ENCODE peak calls at places on chromosomes 16 and 17, in seven cellular contexts. One of them, this sample, is unnamed.

GRCh38 chr17:76805319-76805718 is 62.9 kb upstream of the MGAT5B start:
- DNase-seq in endothelial cell: no peak
- DNase-seq in EL: peak
- DNase-seq in naive B cell: no peak
- DNase-seq in heart left ventricle: no peak
- DNase-seq in neural progenitor cell: no peak
- DNase-seq in NCI-H2081: no peak
- DNase-seq in this sample: no peak

GRCh38 chr16:14240216-14240843 is 169.2 kb downstream of the MRTFB start:
- DNase-seq in endothelial cell: no peak
- DNase-seq in EL: no peak
- DNase-seq in naive B cell: no peak
- DNase-seq in heart left ventricle: no peak
- DNase-seq in neural progenitor cell: no peak
- DNase-seq in NCI-H2081: no peak
- DNase-seq in this sample: no peak

GRCh38 chr16:17606460-17606859 is 135.7 kb upstream of the XYLT1 start:
- DNase-seq in endothelial cell: no peak
- DNase-seq in EL: no peak
- DNase-seq in naive B cell: no peak
- DNase-seq in heart left ventricle: no peak
- DNase-seq in neural progenitor cell: no peak
- DNase-seq in NCI-H2081: no peak
- DNase-seq in this sample: no peak

GRCh38 chr16:53080345-53081031 is 25.7 kb downstream of the CHD9 start:
- DNase-seq in endothelial cell: no peak
- DNase-seq in EL: peak
- DNase-seq in naive B cell: no peak
- DNase-seq in heart left ventricle: peak
- DNase-seq in neural progenitor cell: no peak
- DNase-seq in NCI-H2081: no peak
- DNase-seq in this sample: no peak

GRCh38 chr17:66562119-66562518 is 259.7 kb downstream of the PRKCA start:
- DNase-seq in endothelial cell: no peak
- DNase-seq in EL: no peak
- DNase-seq in naive B cell: no peak
- DNase-seq in heart left ventricle: no peak
- DNase-seq in neural progenitor cell: no peak
- DNase-seq in NCI-H2081: no peak
- DNase-seq in this sample: no peak

GRCh38 chr17:18253187-18253884 is 5.2 kb downstream of the FLII start:
- DNase-seq in endothelial cell: no peak
- DNase-seq in EL: no peak
- DNase-seq in naive B cell: no peak
- DNase-seq in heart left ventricle: no peak
- DNase-seq in neural progenitor cell: no peak
- DNase-seq in NCI-H2081: no peak
- DNase-seq in this sample: no peak

GRCh38 chr16:5001571-5001970 is 32.2 kb downstream of the NAGPA start:
- DNase-seq in endothelial cell: no peak
- DNase-seq in EL: no peak
- DNase-seq in naive B cell: no peak
- DNase-seq in heart left ventricle: no peak
- DNase-seq in neural progenitor cell: no peak
- DNase-seq in NCI-H2081: no peak
- DNase-seq in this sample: no peak

GRCh38 chr16:81137012-81137335 is 40.8 kb upstream of the GCSH start:
- DNase-seq in endothelial cell: no peak
- DNase-seq in EL: peak
- DNase-seq in naive B cell: no peak
- DNase-seq in heart left ventricle: no peak
- DNase-seq in neural progenitor cell: peak
- DNase-seq in NCI-H2081: no peak
- DNase-seq in this sample: no peak

GRCh38 chr16:1984347-1985225 is 593 bp downstream of the GFER start:
- DNase-seq in endothelial cell: no peak
- DNase-seq in EL: peak
- DNase-seq in naive B cell: no peak
- DNase-seq in heart left ventricle: no peak
- DNase-seq in neural progenitor cell: peak
- DNase-seq in NCI-H2081: peak
- DNase-seq in this sample: no peak

GRCh38 chr17:59001158-59001814 is 105.4 kb downstream of the TRIM37 start:
- DNase-seq in endothelial cell: peak
- DNase-seq in EL: peak
- DNase-seq in naive B cell: peak
- DNase-seq in heart left ventricle: peak
- DNase-seq in neural progenitor cell: no peak
- DNase-seq in NCI-H2081: no peak
- DNase-seq in this sample: no peak

GRCh38 chr16:54099627-54100026 is 187.0 kb downstream of the IRX3 start:
- DNase-seq in endothelial cell: no peak
- DNase-seq in EL: no peak
- DNase-seq in naive B cell: no peak
- DNase-seq in heart left ventricle: no peak
- DNase-seq in neural progenitor cell: no peak
- DNase-seq in NCI-H2081: no peak
- DNase-seq in this sample: no peak

GRCh38 chr17:50931003-50931878 is 65.1 kb upstream of the TOB1 start:
- DNase-seq in endothelial cell: peak
- DNase-seq in EL: peak
- DNase-seq in naive B cell: peak
- DNase-seq in heart left ventricle: peak
- DNase-seq in neural progenitor cell: peak
- DNase-seq in NCI-H2081: peak
- DNase-seq in this sample: peak

GRCh38 chr17:19508327-19508867 is 25.3 kb upstream of the SLC47A1 start:
- DNase-seq in endothelial cell: no peak
- DNase-seq in EL: no peak
- DNase-seq in naive B cell: no peak
- DNase-seq in heart left ventricle: peak
- DNase-seq in neural progenitor cell: peak
- DNase-seq in NCI-H2081: peak
- DNase-seq in this sample: no peak

GRCh38 chr17:37405955-37406634 is 541 bp downstream of the ACACA start:
- DNase-seq in endothelial cell: no peak
- DNase-seq in EL: no peak
- DNase-seq in naive B cell: no peak
- DNase-seq in heart left ventricle: no peak
- DNase-seq in neural progenitor cell: no peak
- DNase-seq in NCI-H2081: peak
- DNase-seq in this sample: no peak

GRCh38 chr16:31664683-31665482 is 137.2 kb downstream of the AHSP start:
- DNase-seq in endothelial cell: no peak
- DNase-seq in EL: peak
- DNase-seq in naive B cell: no peak
- DNase-seq in heart left ventricle: no peak
- DNase-seq in neural progenitor cell: no peak
- DNase-seq in NCI-H2081: no peak
- DNase-seq in this sample: no peak

GRCh38 chr17:8359769-8360168 is 16.7 kb downstream of the KRABD2 start:
- DNase-seq in endothelial cell: peak
- DNase-seq in EL: peak
- DNase-seq in naive B cell: no peak
- DNase-seq in heart left ventricle: no peak
- DNase-seq in neural progenitor cell: no peak
- DNase-seq in NCI-H2081: no peak
- DNase-seq in this sample: peak

GRCh38 chr17:81128338-81128737 is 37.0 kb upstream of the PVALEF start:
- DNase-seq in endothelial cell: no peak
- DNase-seq in EL: no peak
- DNase-seq in naive B cell: no peak
- DNase-seq in heart left ventricle: no peak
- DNase-seq in neural progenitor cell: no peak
- DNase-seq in NCI-H2081: no peak
- DNase-seq in this sample: no peak

GRCh38 chr16:79449906-79450305 is 150.6 kb downstream of the MAF start:
- DNase-seq in endothelial cell: no peak
- DNase-seq in EL: no peak
- DNase-seq in naive B cell: no peak
- DNase-seq in heart left ventricle: no peak
- DNase-seq in neural progenitor cell: no peak
- DNase-seq in NCI-H2081: no peak
- DNase-seq in this sample: no peak

GRCh38 chr16:12515771-12516170 is 287.9 kb downstream of the CPPED1 start:
- DNase-seq in endothelial cell: no peak
- DNase-seq in EL: no peak
- DNase-seq in naive B cell: no peak
- DNase-seq in heart left ventricle: no peak
- DNase-seq in neural progenitor cell: no peak
- DNase-seq in NCI-H2081: no peak
- DNase-seq in this sample: no peak

GRCh38 chr17:42107597-42108576 is 4.6 kb downstream of the DHX58 start:
- DNase-seq in endothelial cell: peak
- DNase-seq in EL: peak
- DNase-seq in naive B cell: peak
- DNase-seq in heart left ventricle: peak
- DNase-seq in neural progenitor cell: peak
- DNase-seq in NCI-H2081: peak
- DNase-seq in this sample: peak

GRCh38 chr16:3530371-3530914 is 29.6 kb downstream of the CLUAP1 start:
- DNase-seq in endothelial cell: no peak
- DNase-seq in EL: no peak
- DNase-seq in naive B cell: no peak
- DNase-seq in heart left ventricle: no peak
- DNase-seq in neural progenitor cell: no peak
- DNase-seq in NCI-H2081: no peak
- DNase-seq in this sample: no peak

GRCh38 chr17:38701504-38702165 is 3.4 kb upstream of the MLLT6 start:
- DNase-seq in endothelial cell: no peak
- DNase-seq in EL: peak
- DNase-seq in naive B cell: peak
- DNase-seq in heart left ventricle: peak
- DNase-seq in neural progenitor cell: no peak
- DNase-seq in NCI-H2081: peak
- DNase-seq in this sample: no peak

GRCh38 chr17:36148559-36149295 is 27.7 kb downstream of the TBC1D3B start:
- DNase-seq in endothelial cell: peak
- DNase-seq in EL: peak
- DNase-seq in naive B cell: peak
- DNase-seq in heart left ventricle: peak
- DNase-seq in neural progenitor cell: peak
- DNase-seq in NCI-H2081: peak
- DNase-seq in this sample: peak

GRCh38 chr17:53150101-53150698 is 672.5 kb upstream of the KIF2B start:
- DNase-seq in endothelial cell: no peak
- DNase-seq in EL: no peak
- DNase-seq in naive B cell: no peak
- DNase-seq in heart left ventricle: no peak
- DNase-seq in neural progenitor cell: peak
- DNase-seq in NCI-H2081: peak
- DNase-seq in this sample: no peak

GRCh38 chr17:76008630-76009425 is 8.2 kb downstream of the CDK3 start:
- DNase-seq in endothelial cell: no peak
- DNase-seq in EL: no peak
- DNase-seq in naive B cell: no peak
- DNase-seq in heart left ventricle: no peak
- DNase-seq in neural progenitor cell: no peak
- DNase-seq in NCI-H2081: no peak
- DNase-seq in this sample: no peak

GRCh38 chr16:72508196-72508595 is 336.2 kb upstream of the PMFBP1 start:
- DNase-seq in endothelial cell: no peak
- DNase-seq in EL: peak
- DNase-seq in naive B cell: no peak
- DNase-seq in heart left ventricle: no peak
- DNase-seq in neural progenitor cell: no peak
- DNase-seq in NCI-H2081: no peak
- DNase-seq in this sample: no peak

GRCh38 chr16:3938843-3939624 is 58.5 kb upstream of the CREBBP start:
- DNase-seq in endothelial cell: peak
- DNase-seq in EL: peak
- DNase-seq in naive B cell: peak
- DNase-seq in heart left ventricle: no peak
- DNase-seq in neural progenitor cell: peak
- DNase-seq in NCI-H2081: peak
- DNase-seq in this sample: no peak

GRCh38 chr17:751269-752001 is 629 bp downstream of the GEMIN4 start:
- DNase-seq in endothelial cell: no peak
- DNase-seq in EL: peak
- DNase-seq in naive B cell: peak
- DNase-seq in heart left ventricle: no peak
- DNase-seq in neural progenitor cell: peak
- DNase-seq in NCI-H2081: peak
- DNase-seq in this sample: no peak

GRCh38 chr16:15682105-15682570 is 32.1 kb downstream of the NDE1 start:
- DNase-seq in endothelial cell: peak
- DNase-seq in EL: peak
- DNase-seq in naive B cell: no peak
- DNase-seq in heart left ventricle: no peak
- DNase-seq in neural progenitor cell: peak
- DNase-seq in NCI-H2081: peak
- DNase-seq in this sample: no peak

GRCh38 chr17:412211-413015 is 59.8 kb upstream of the RPH3AL start:
- DNase-seq in endothelial cell: peak
- DNase-seq in EL: peak
- DNase-seq in naive B cell: peak
- DNase-seq in heart left ventricle: no peak
- DNase-seq in neural progenitor cell: peak
- DNase-seq in NCI-H2081: peak
- DNase-seq in this sample: no peak

GRCh38 chr17:28925912-28926365 is 23.1 kb upstream of the DHRS13 start:
- DNase-seq in endothelial cell: no peak
- DNase-seq in EL: peak
- DNase-seq in naive B cell: peak
- DNase-seq in heart left ventricle: no peak
- DNase-seq in neural progenitor cell: no peak
- DNase-seq in NCI-H2081: peak
- DNase-seq in this sample: no peak

GRCh38 chr17:76246080-76247066 is 6.1 kb upstream of the RNF157 start:
- DNase-seq in endothelial cell: no peak
- DNase-seq in EL: no peak
- DNase-seq in naive B cell: peak
- DNase-seq in heart left ventricle: no peak
- DNase-seq in neural progenitor cell: no peak
- DNase-seq in NCI-H2081: no peak
- DNase-seq in this sample: no peak

GRCh38 chr17:68777243-68777855 is 176.2 kb upstream of the FAM20A start:
- DNase-seq in endothelial cell: peak
- DNase-seq in EL: peak
- DNase-seq in naive B cell: peak
- DNase-seq in heart left ventricle: no peak
- DNase-seq in neural progenitor cell: peak
- DNase-seq in NCI-H2081: peak
- DNase-seq in this sample: peak

This sample was measured in DMS 273 treated with DMSO at 0.1 percent for 48 hours.